ENCODE peak calls at places on chromosomes 11 and 22, in six cellular contexts. F is fibroblast of lung, T is cardiac fibroblast, Z is GM06990, Y is endothelial cell of umbilical vein, B is BE2C. K is an unnamed sample.
A peak's percentile ranks its signal among the peaks of the same experiment; 100 is the strongest.

GRCh38 chr11:64723907-64724862 is 1.2 kb upstream of the NRXN2 start:
- DNase-seq in F (no peak), T (no peak), Z (no peak), Y (no peak), B (no peak), K (no peak)

GRCh38 chr22:38754247-38755154 is 1.3 kb downstream of the SUN2 start:
- DNase-seq in F (peak; percentile 73), T (peak; percentile 56), Z (no peak), Y (peak; percentile 48), B (peak; percentile 55), K (no peak)

GRCh38 chr22:21657361-21658118 is 8.3 kb upstream of the PPIL2 start:
- DNase-seq in F (peak; percentile 36), T (peak; percentile 28), Z (peak; percentile 84), Y (peak; percentile 55), B (peak; percentile 88), K (peak; percentile 96)

GRCh38 chr11:47234669-47235075 is 13.9 kb downstream of the ACP2 start:
- DNase-seq in F (peak; percentile 34), T (peak; percentile 64), Z (no peak), Y (no peak), B (peak; percentile 39), K (no peak)

GRCh38 chr22:26894766-26895485 is 237.5 kb downstream of the MIAT start:
- DNase-seq in F (peak; percentile 96), T (peak; percentile 87), Z (no peak), Y (peak; percentile 88), B (no peak), K (no peak)

GRCh38 chr11:94032066-94032465 is 10.9 kb downstream of the HEPHL1 start:
- DNase-seq in F (no peak), T (no peak), Z (no peak), Y (no peak), B (peak; percentile 38), K (no peak)

GRCh38 chr11:34395916-34396555 is 38.2 kb upstream of the ABTB2 start:
- DNase-seq in F (peak; percentile 56), T (peak; percentile 59), Z (no peak), Y (peak; percentile 24), B (no peak), K (no peak)

GRCh38 chr22:40329021-40329456 is 17.3 kb upstream of the ADSL start:
- DNase-seq in F (no peak), T (no peak), Z (no peak), Y (no peak), B (no peak), K (no peak)

GRCh38 chr11:3095712-3096361 is 38.6 kb upstream of the CARS1 start:
- DNase-seq in F (peak; percentile 81), T (peak; percentile 89), Z (no peak), Y (peak; percentile 98), B (no peak), K (peak; percentile 6)

GRCh38 chr11:79333381-79333780 is 107.4 kb downstream of the TENM4 start:
- DNase-seq in F (no peak), T (no peak), Z (no peak), Y (no peak), B (no peak), K (no peak)

GRCh38 chr11:23789938-23790371 is 706.9 kb upstream of the LUZP2 start:
- DNase-seq in F (peak; percentile 90), T (peak; percentile 39), Z (no peak), Y (no peak), B (no peak), K (no peak)

GRCh38 chr11:13238879-13239514 is 38.6 kb upstream of the BMAL1 start:
- DNase-seq in F (peak; percentile 35), T (peak; percentile 66), Z (no peak), Y (peak; percentile 38), B (peak; percentile 42), K (peak; percentile 28)

GRCh38 chr11:19853901-19854300 is 141.3 kb downstream of the NAV2 start:
- DNase-seq in F (peak; percentile 53), T (no peak), Z (no peak), Y (no peak), B (no peak), K (no peak)

GRCh38 chr11:102551188-102551781 is 20.7 kb upstream of the MMP7 start:
- DNase-seq in F (no peak), T (no peak), Z (no peak), Y (no peak), B (no peak), K (no peak)

GRCh38 chr22:48055827-48056226 is 1293.4 kb downstream of the TBC1D22A start:
- DNase-seq in F (peak; percentile 5), T (no peak), Z (no peak), Y (no peak), B (no peak), K (no peak)

DNA sequence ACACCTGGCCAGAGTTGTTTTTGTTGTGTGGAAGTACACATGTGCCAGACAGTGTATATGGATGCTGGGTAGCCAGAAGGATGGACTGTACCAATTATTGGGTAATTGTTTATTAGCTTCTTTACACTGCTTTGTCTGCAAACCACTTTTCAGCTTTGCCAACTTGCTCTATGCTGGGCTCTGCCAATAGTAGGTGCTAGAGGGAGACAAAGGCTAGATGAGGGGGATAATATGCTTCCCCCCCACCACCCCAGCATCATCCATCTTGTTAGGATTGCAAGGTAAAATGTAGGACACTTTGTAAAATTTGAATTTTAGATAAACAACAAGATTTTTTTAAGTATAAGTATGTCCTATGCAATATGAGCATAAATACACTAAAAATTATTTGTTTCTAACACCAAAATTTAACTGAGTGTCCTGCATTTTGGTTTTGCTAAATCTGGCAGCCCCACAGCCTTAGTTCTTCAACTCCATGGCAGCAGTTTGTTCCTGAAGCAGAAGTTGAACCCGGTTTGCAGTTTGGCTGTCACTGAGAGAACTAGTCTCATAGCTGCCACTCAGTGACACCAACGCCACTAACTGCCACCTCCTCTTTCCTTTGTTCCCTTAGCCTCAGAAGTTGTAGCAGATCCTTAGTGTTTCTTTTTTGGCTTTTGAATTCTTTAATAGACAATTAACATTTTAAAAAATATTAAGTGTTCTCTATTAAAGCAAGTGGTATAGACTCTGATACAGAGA is 78.8 kb downstream of the CCDC81 start:
- DNase-seq in F (no peak), T (no peak), Z (no peak), Y (no peak), B (no peak), K (no peak)
- TF ChIP-seq CTCF in F (no peak), T (no peak), Z (peak; percentile 17), Y (peak; percentile 3), B (peak; percentile 27), K (no peak)

GRCh38 chr11:86955111-86955673 is at the start of gene FZD4:
- DNase-seq in F (peak; percentile 88), T (peak; percentile 87), Z (peak; percentile 81), Y (peak; percentile 88), B (peak; percentile 93), K (peak; percentile 95)

GRCh38 chr11:86951706-86952105 is 3.5 kb downstream of the FZD4 start:
- DNase-seq in F (no peak), T (no peak), Z (no peak), Y (peak; percentile 58), B (no peak), K (no peak)

GRCh38 chr11:86952221-86952875 is 2.8 kb downstream of the FZD4 start:
- DNase-seq in F (peak; percentile 57), T (peak; percentile 59), Z (no peak), Y (peak; percentile 75), B (no peak), K (no peak)

GRCh38 chr11:86954288-86955110 is 696 bp downstream of the FZD4 start:
- DNase-seq in F (no peak), T (no peak), Z (peak; percentile 7), Y (peak; percentile 46), B (peak; percentile 35), K (no peak)

GRCh38 chr11:86952933-86953637 is 2.1 kb downstream of the FZD4 start:
- DNase-seq in F (peak; percentile 36), T (peak; percentile 83), Z (no peak), Y (peak; percentile 68), B (no peak), K (no peak)
- TF ChIP-seq CTCF in F (no peak), T (peak; percentile 18), Z (no peak), Y (no peak), B (no peak), K (no peak)

DNA sequence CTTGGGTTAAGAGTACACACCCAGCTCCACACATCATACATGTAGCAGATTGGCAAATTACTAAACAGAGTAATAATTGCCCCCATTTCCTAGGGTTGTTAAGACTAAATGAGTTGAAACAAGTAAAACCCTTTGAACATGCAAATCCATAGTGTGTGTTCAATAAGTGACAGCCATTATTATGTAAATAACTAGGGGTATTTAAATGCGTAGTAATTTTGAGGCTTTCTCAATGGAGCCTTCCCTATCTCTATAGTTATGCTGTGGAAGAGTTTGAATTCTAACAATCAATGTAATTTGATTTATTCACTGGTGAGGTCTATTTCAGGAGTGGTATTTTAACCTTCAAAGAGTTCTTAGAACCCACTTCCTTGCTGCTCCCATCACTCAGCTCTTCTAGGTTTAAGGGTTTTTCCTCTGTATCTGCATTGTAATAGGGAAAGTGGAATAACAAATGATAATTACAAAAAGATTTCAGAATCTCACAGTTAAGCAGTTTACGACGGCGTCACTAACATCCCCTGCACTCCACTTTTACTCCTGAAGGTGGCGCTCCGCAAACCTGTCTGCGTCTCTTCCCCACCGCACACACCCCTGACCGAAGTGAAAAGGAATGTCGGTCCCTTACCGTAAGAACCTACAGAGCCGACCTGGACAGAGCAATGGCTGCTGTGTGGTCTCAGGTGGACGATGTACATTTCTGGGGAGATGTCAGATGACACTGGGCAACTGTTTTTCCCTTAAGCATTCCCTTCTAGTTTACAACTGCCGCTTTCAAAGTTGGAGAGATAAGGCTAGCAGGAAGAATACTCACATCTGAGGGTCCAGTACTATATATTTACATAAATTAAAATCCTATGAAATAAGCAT is 80.8 kb downstream of the ZC3H12C start:
- DNase-seq in F (peak; percentile 79), T (peak; percentile 86), Z (no peak), Y (peak; percentile 77), B (peak; percentile 64), K (peak; percentile 69)
- TF ChIP-seq CTCF in F (peak; percentile 78), T (peak; percentile 90), Z (peak; percentile 86), Y (peak; percentile 92), B (peak; percentile 88), K (peak; percentile 66)

GRCh38 chr22:34850010-34850409 is 215.9 kb upstream of the ISX start:
- DNase-seq in F (peak; percentile 64), T (no peak), Z (no peak), Y (no peak), B (no peak), K (no peak)
- TF ChIP-seq CTCF in F (no peak), T (no peak), Z (no peak), Y (no peak), B (no peak), K (no peak)

GRCh38 chr11:92022499-92022898 is 202.1 kb upstream of the FAT3 start:
- DNase-seq in F (no peak), T (no peak), Z (no peak), Y (no peak), B (no peak), K (no peak)
- TF ChIP-seq CTCF in F (no peak), T (no peak), Z (no peak), Y (no peak), B (no peak), K (no peak)

GRCh38 chr11:75547617-75548054 is 14.4 kb upstream of the SERPINH1 start:
- DNase-seq in F (peak; percentile 58), T (peak; percentile 73), Z (no peak), Y (peak; percentile 77), B (peak; percentile 81), K (peak; percentile 81)
- TF ChIP-seq CTCF in F (peak; percentile 93), T (peak; percentile 81), Z (peak; percentile 81), Y (peak; percentile 81), B (peak; percentile 91), K (peak; percentile 50)

K was measured in GM13976.